ENCODE peak calls at places on chromosomes 4 and X, in six cellular contexts. S, D, H, F, W and Y are unnamed samples. For H3K4me1, the result is how much of the 10 kb centered on the place peaks cover.

GRCh38 chrX:53287493-53288138 is 6.2 kb upstream of the IQSEC2 start:
- DNase-seq in H (peak), W (peak), F (no peak), S (no peak), D (peak), Y (no peak)

GRCh38 chr4:76904646-76905190 is 6.8 kb upstream of the SOWAHB start:
- DNase-seq in S (no peak), H (no peak), W (no peak), F (no peak), D (no peak), Y (no peak)

GRCh38 chr4:102223461-102223860 is 121.8 kb downstream of the SLC39A8 start:
- DNase-seq in H (no peak), D (no peak), S (no peak), F (no peak), W (no peak), Y (no peak)

GRCh38 chr4:184356366-184356765 is 118.0 kb downstream of the IRF2 start:
- DNase-seq in S (no peak), H (no peak), F (no peak), W (no peak), D (no peak), Y (no peak)

GRCh38 chrX:94418065-94418464 is 744.1 kb downstream of the FAM133A start:
- DNase-seq in F (no peak), S (no peak), W (no peak), D (no peak), H (no peak), Y (no peak)

GRCh38 chrX:134670241-134670811 is 12.1 kb upstream of the PLAC1 start:
- DNase-seq in F (no peak), D (no peak), H (no peak), W (peak), S (peak), Y (no peak)

GRCh38 chr4:19566041-19566440 is 685.7 kb upstream of the SLIT2 start:
- DNase-seq in W (no peak), F (no peak), D (no peak), S (no peak), H (no peak), Y (no peak)

GRCh38 chr4:27515140-27515539 is 654.5 kb downstream of the STIM2 start:
- DNase-seq in D (no peak), F (no peak), W (no peak), S (no peak), H (no peak), Y (no peak)

GRCh38 chr4:55758570-55758969 is 61.0 kb upstream of the EXOC1L start:
- DNase-seq in W (peak), F (no peak), D (no peak), S (no peak), H (no peak), Y (no peak)

GRCh38 chr4:61528595-61528994 is 328.5 kb downstream of the ADGRL3 start:
- DNase-seq in H (no peak), S (no peak), D (no peak), F (no peak), W (no peak), Y (no peak)

GRCh38 chr4:101242441-101242840 is 104.9 kb downstream of the PPP3CA start:
- DNase-seq in H (no peak), W (no peak), S (no peak), D (no peak), F (no peak), Y (no peak)

GRCh38 chr4:17512973-17513665 is 1.2 kb upstream of the QDPR start:
- DNase-seq in H (no peak), D (no peak), F (no peak), S (no peak), W (no peak), Y (no peak)

GRCh38 chr4:5865896-5866599 is 26.8 kb downstream of the CRMP1 start:
- DNase-seq in S (no peak), D (no peak), F (no peak), H (no peak), W (no peak), Y (no peak)

GRCh38 chr4:83083925-83084475 is 30.5 kb downstream of the PLAC8 start:
- DNase-seq in W (peak), S (no peak), D (no peak), F (no peak), H (no peak), Y (no peak)

GRCh38 chr4:15964159-15964558 is 1.2 kb upstream of the FGFBP2 start:
- DNase-seq in D (no peak), F (no peak), W (no peak), H (no peak), S (no peak), Y (no peak)

DNA sequence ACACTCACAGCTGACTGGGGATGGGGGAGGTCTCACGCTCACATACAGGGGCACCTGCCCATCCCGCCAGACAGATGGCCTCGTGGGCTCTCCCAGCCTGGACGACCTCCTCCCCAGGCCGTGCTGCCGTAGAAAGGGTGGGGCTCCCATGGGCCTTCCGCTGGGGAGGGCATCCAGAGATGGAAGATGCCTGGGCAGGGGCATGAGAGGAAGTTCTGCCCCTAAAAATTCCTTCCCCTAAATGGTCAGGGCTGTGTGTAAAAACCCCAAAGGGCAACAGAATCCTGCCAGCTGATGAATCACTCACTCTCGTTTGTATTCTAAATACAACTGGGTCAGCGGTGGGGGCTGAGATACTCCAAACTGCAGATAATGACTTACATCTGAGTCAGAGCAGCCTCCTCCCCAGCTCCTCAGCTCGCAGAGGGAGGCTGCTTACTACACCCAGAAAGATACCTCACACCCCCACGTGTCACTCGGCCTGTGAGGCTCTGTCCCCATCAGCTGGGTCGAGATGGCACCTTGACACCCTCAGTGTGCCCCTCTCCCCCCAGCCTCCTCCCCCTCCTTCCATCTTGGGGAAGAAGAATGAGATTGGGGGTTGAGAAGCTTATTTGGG is 10.1 kb downstream of the WDR1 start:
- DNase-seq in W (peak), D (no peak), H (no peak), F (peak), S (no peak), Y (peak)
- H3K4me1 ChIP-seq in W (half or more), D (under half), H (under half), F (half or more), S (half or more), Y (half or more)

GRCh38 chr4:94225449-94225848 is 17.8 kb downstream of the SMARCAD1 start:
- DNase-seq in F (no peak), S (no peak), W (no peak), D (no peak), H (no peak), Y (no peak)

GRCh38 chr4:94226763-94227162 is 19.1 kb downstream of the SMARCAD1 start:
- DNase-seq in H (no peak), S (no peak), D (no peak), W (no peak), F (no peak), Y (no peak)

GRCh38 chr4:94232519-94232918 is 24.9 kb downstream of the SMARCAD1 start:
- DNase-seq in H (no peak), W (no peak), D (no peak), F (no peak), S (no peak), Y (no peak)

DNA sequence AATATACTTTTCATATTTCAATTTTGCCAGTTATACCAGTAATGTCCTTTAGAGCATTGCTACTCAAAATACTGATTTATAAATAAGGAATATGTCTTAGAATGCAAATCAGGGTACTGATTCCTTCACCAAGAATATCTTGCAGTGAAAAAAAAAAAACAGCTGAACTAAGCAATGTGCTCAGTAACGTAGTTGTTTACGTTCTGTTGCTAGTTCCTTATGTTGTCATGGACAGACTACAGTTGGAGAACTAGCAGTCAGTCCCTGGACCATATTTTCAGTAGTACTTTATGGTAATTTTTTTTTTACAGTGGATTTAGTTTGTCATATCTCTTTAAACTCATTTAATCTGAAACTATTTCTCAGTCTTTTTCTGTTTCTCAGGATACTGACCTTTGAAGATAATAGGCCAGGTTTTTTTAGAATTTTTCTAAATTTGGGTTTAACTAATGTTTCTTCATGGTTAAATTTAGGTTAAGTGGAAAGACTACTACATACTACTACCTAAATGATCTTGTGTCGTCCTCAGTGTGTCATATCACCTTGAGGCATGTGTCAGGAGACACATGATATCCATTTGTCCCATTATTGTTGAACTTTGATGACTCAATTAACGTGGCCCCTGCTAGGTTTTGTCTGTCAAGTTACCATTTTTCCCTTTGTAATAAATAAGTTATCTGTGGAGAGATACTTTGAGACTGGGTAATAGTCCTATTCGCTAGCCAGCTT is 21.0 kb downstream of the SMARCAD1 start:
- DNase-seq in S (no peak), D (no peak), H (no peak), W (no peak), F (no peak), Y (no peak)
- TF ChIP-seq CTCF in S (no peak), D (no peak), H (no peak), W (no peak), F (no peak), Y (no peak)

GRCh38 chrX:13694983-13695382 is 6.1 kb downstream of the RAB9A start:
- DNase-seq in H (no peak), W (no peak), F (no peak), S (no peak), D (no peak), Y (no peak)
- H3K4me3 ChIP-seq in H (no peak), W (no peak), F (peak), S (no peak), D (no peak), Y (no peak)

DNA sequence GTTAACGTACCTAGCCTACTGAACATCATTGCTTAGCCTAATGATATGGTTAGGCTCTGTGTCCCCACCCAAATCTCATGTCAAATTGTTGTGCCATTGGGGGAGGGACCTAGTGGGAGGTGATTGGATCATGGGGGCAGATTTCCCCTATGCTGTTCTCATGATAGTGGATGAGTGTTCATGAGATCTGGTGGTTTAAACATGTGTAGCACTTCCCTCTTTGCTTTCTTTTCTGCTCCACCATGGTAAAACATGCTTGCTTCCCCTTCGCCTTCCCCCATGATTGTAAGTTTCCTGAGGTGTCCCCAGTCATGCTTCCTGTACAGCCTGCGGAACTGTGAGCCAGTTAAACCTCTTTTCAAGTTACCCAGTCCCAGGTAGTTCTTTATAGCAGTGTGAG is 102.6 kb downstream of the RAPGEF2 start:
- DNase-seq in W (no peak), F (no peak), H (no peak), S (no peak), D (no peak), Y (no peak)
- H3K4me1 ChIP-seq in W (under half), F (under half), H (under half), S (under half), D (under half), Y (under half)

DNA sequence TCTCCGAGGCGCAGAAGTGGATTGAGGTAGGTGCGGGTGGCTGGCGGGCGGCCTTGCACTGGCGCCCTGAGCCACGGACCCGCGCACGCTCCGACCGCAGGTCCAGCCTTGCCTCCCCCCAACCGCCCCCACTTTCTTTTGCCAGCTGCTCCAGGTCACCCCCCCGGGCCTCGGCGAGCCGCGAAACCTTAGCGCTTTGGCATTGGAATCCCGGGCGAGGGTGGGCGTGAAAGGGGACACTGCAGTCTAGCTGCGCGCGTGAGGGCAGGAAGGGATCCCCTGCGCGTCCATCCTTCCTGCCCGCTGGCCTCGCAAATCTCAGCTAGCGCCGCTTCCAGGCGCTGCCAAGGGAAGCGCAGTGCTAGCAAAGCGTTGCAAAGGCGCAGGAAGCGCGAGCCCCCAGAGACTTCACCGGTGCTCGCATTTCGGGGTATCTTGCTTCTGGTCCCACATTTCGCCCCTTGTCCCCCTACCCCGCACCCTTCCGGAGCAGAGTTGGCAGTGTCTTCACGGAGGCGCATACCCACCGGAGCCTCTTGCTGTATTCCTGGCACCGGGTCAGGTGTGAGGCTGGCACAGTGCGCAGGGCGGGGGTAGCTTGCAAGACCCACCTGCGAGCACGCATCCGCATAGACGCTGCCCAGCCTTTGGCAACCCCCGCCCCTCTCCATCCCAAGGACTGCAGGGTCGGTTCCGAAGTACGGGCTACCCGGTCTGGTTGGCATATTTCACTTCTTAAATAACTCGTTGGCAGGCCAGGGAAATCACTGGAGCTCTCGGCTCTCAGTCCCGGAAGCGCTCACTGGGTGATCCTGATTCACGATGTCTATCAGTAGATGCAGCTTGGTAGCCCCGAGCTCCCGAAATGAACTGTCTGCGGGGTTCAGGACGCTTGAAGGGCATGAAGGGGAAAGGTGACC is 104.4 kb downstream of the UCHL1 start:
- DNase-seq in H (peak), S (peak), W (peak), F (no peak), D (peak), Y (peak)
- TF ChIP-seq CTCF in H (no peak), S (no peak), W (no peak), F (no peak), D (no peak), Y (no peak)

GRCh38 chrX:12986164-12986779 is 11.4 kb downstream of the TMSB4X start:
- DNase-seq in H (no peak), W (no peak), F (no peak), D (no peak), S (no peak), Y (no peak)
- H3K4me3 ChIP-seq in H (no peak), W (no peak), F (no peak), D (no peak), S (no peak), Y (no peak)